ENCODE peak calls at places on chromosomes 11 and 22, in eight cellular contexts. One of them, this sample, is unnamed.

GRCh38 chr11:19410032-19410431 is 169.3 kb upstream of the E2F8 start:
- DNase-seq in upper lobe of right lung: no peak
- DNase-seq in astrocyte of the spinal cord: no peak
- DNase-seq in sigmoid colon: no peak
- DNase-seq in hepatocyte: no peak
- DNase-seq in AG09319: no peak
- DNase-seq in nephron progenitor cell: no peak
- DNase-seq in AG10803: no peak
- DNase-seq in this sample: no peak

GRCh38 chr11:40328890-40329617 is 1130.4 kb downstream of the LRRC4C start:
- DNase-seq in upper lobe of right lung: no peak
- DNase-seq in astrocyte of the spinal cord: peak
- DNase-seq in sigmoid colon: peak
- DNase-seq in hepatocyte: peak
- DNase-seq in AG09319: peak
- DNase-seq in nephron progenitor cell: no peak
- DNase-seq in AG10803: peak
- DNase-seq in this sample: peak

GRCh38 chr11:830295-831131 is 2.2 kb upstream of the CD151 start:
- DNase-seq in upper lobe of right lung: peak
- DNase-seq in astrocyte of the spinal cord: peak
- DNase-seq in sigmoid colon: no peak
- DNase-seq in hepatocyte: peak
- DNase-seq in AG09319: no peak
- DNase-seq in nephron progenitor cell: peak
- DNase-seq in AG10803: peak
- DNase-seq in this sample: peak

GRCh38 chr22:31588970-31589675 is 72.9 kb downstream of the PISD start:
- DNase-seq in upper lobe of right lung: no peak
- DNase-seq in astrocyte of the spinal cord: no peak
- DNase-seq in sigmoid colon: no peak
- DNase-seq in hepatocyte: peak
- DNase-seq in AG09319: no peak
- DNase-seq in nephron progenitor cell: no peak
- DNase-seq in AG10803: no peak
- DNase-seq in this sample: no peak

GRCh38 chr11:44443836-44444769 is 121.4 kb upstream of the CD82 start:
- DNase-seq in upper lobe of right lung: no peak
- DNase-seq in astrocyte of the spinal cord: no peak
- DNase-seq in sigmoid colon: no peak
- DNase-seq in hepatocyte: no peak
- DNase-seq in AG09319: no peak
- DNase-seq in nephron progenitor cell: no peak
- DNase-seq in AG10803: no peak
- DNase-seq in this sample: no peak

GRCh38 chr22:50314455-50315288 is 7.2 kb upstream of the PLXNB2 start:
- DNase-seq in upper lobe of right lung: peak
- DNase-seq in astrocyte of the spinal cord: no peak
- DNase-seq in sigmoid colon: no peak
- DNase-seq in hepatocyte: peak
- DNase-seq in AG09319: no peak
- DNase-seq in nephron progenitor cell: peak
- DNase-seq in AG10803: no peak
- DNase-seq in this sample: no peak

GRCh38 chr11:77278595-77279506 is 22.6 kb downstream of the GDPD4 start:
- DNase-seq in upper lobe of right lung: no peak
- DNase-seq in astrocyte of the spinal cord: peak
- DNase-seq in sigmoid colon: no peak
- DNase-seq in hepatocyte: no peak
- DNase-seq in AG09319: no peak
- DNase-seq in nephron progenitor cell: no peak
- DNase-seq in AG10803: peak
- DNase-seq in this sample: peak

GRCh38 chr11:130522284-130522961 is 74.0 kb downstream of the ADAMTS15 start:
- DNase-seq in upper lobe of right lung: peak
- DNase-seq in astrocyte of the spinal cord: peak
- DNase-seq in sigmoid colon: peak
- DNase-seq in hepatocyte: peak
- DNase-seq in AG09319: peak
- DNase-seq in nephron progenitor cell: peak
- DNase-seq in AG10803: peak
- DNase-seq in this sample: no peak

GRCh38 chr11:62295504-62295903 is 3.4 kb downstream of the SCGB1D4 start:
- DNase-seq in upper lobe of right lung: no peak
- DNase-seq in astrocyte of the spinal cord: peak
- DNase-seq in sigmoid colon: no peak
- DNase-seq in hepatocyte: peak
- DNase-seq in AG09319: no peak
- DNase-seq in nephron progenitor cell: peak
- DNase-seq in AG10803: peak
- DNase-seq in this sample: peak

GRCh38 chr11:93481696-93482095 is 61.5 kb downstream of the SMCO4 start:
- DNase-seq in upper lobe of right lung: no peak
- DNase-seq in astrocyte of the spinal cord: no peak
- DNase-seq in sigmoid colon: no peak
- DNase-seq in hepatocyte: no peak
- DNase-seq in AG09319: no peak
- DNase-seq in nephron progenitor cell: no peak
- DNase-seq in AG10803: no peak
- DNase-seq in this sample: no peak

GRCh38 chr11:64848779-64849599 is 4.5 kb upstream of the CDC42BPG start:
- DNase-seq in upper lobe of right lung: no peak
- DNase-seq in astrocyte of the spinal cord: no peak
- DNase-seq in sigmoid colon: no peak
- DNase-seq in hepatocyte: peak
- DNase-seq in AG09319: no peak
- DNase-seq in nephron progenitor cell: no peak
- DNase-seq in AG10803: no peak
- DNase-seq in this sample: no peak

GRCh38 chr11:13337986-13338436 is 60.4 kb downstream of the BMAL1 start:
- DNase-seq in upper lobe of right lung: no peak
- DNase-seq in astrocyte of the spinal cord: peak
- DNase-seq in sigmoid colon: no peak
- DNase-seq in hepatocyte: no peak
- DNase-seq in AG09319: no peak
- DNase-seq in nephron progenitor cell: no peak
- DNase-seq in AG10803: peak
- DNase-seq in this sample: no peak

GRCh38 chr22:20204281-20204680 is 53.4 kb upstream of the CCDC188 start:
- DNase-seq in upper lobe of right lung: no peak
- DNase-seq in astrocyte of the spinal cord: no peak
- DNase-seq in sigmoid colon: no peak
- DNase-seq in hepatocyte: no peak
- DNase-seq in AG09319: no peak
- DNase-seq in nephron progenitor cell: no peak
- DNase-seq in AG10803: no peak
- DNase-seq in this sample: no peak

GRCh38 chr11:68929706-68930605 is 26.3 kb downstream of the IGHMBP2 start:
- DNase-seq in upper lobe of right lung: no peak
- DNase-seq in astrocyte of the spinal cord: no peak
- DNase-seq in sigmoid colon: no peak
- DNase-seq in hepatocyte: no peak
- DNase-seq in AG09319: no peak
- DNase-seq in nephron progenitor cell: no peak
- DNase-seq in AG10803: no peak
- DNase-seq in this sample: no peak

GRCh38 chr22:26837784-26838520 is 180.6 kb downstream of the MIAT start:
- DNase-seq in upper lobe of right lung: no peak
- DNase-seq in astrocyte of the spinal cord: no peak
- DNase-seq in sigmoid colon: no peak
- DNase-seq in hepatocyte: peak
- DNase-seq in AG09319: no peak
- DNase-seq in nephron progenitor cell: no peak
- DNase-seq in AG10803: no peak
- DNase-seq in this sample: no peak

GRCh38 chr11:57815476-57815875 is 53.9 kb downstream of the CTNND1 start:
- DNase-seq in upper lobe of right lung: no peak
- DNase-seq in astrocyte of the spinal cord: no peak
- DNase-seq in sigmoid colon: no peak
- DNase-seq in hepatocyte: no peak
- DNase-seq in AG09319: no peak
- DNase-seq in nephron progenitor cell: no peak
- DNase-seq in AG10803: no peak
- DNase-seq in this sample: no peak

GRCh38 chr22:26835929-26836528 is 178.6 kb downstream of the MIAT start:
- DNase-seq in upper lobe of right lung: no peak
- DNase-seq in astrocyte of the spinal cord: peak
- DNase-seq in sigmoid colon: no peak
- DNase-seq in hepatocyte: peak
- DNase-seq in AG09319: no peak
- DNase-seq in nephron progenitor cell: peak
- DNase-seq in AG10803: peak
- DNase-seq in this sample: peak

DNA sequence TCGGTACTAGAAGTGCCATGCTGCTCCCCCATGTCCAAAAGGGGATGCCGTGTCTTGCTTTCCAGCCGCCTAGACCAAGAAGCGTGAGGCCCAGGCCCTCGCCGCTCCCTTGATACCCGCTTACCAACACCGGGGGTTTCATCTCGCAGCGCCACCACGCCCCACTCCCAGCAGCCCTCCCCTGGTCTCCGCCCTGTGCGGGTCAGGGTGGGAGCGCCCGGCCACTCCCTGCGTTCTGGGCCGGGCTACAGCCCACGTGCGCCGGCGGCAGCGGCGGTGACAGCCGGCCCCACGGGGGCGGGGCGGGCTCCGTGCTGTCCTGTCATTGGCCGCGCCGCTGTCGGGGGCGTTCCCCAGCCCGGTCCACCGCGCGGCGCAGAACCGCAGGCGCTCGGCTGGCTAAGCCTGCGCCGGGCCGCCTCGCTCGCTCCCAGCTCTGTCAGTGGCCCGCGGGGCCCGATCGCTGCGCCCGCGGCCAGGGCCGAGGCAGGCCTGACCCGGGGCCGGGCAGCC is at the start of gene MICAL2:
- DNase-seq in upper lobe of right lung: peak
- DNase-seq in astrocyte of the spinal cord: peak
- DNase-seq in sigmoid colon: peak
- DNase-seq in hepatocyte: peak
- DNase-seq in AG09319: peak
- DNase-seq in nephron progenitor cell: peak
- DNase-seq in AG10803: peak
- DNase-seq in this sample: peak
- TF ChIP-seq CTCF in upper lobe of right lung: no peak
- TF ChIP-seq CTCF in astrocyte of the spinal cord: no peak
- TF ChIP-seq CTCF in sigmoid colon: no peak
- TF ChIP-seq CTCF in hepatocyte: no peak
- TF ChIP-seq CTCF in AG09319: no peak
- TF ChIP-seq CTCF in nephron progenitor cell: no peak
- TF ChIP-seq CTCF in AG10803: no peak
- TF ChIP-seq CTCF in this sample: no peak

DNA sequence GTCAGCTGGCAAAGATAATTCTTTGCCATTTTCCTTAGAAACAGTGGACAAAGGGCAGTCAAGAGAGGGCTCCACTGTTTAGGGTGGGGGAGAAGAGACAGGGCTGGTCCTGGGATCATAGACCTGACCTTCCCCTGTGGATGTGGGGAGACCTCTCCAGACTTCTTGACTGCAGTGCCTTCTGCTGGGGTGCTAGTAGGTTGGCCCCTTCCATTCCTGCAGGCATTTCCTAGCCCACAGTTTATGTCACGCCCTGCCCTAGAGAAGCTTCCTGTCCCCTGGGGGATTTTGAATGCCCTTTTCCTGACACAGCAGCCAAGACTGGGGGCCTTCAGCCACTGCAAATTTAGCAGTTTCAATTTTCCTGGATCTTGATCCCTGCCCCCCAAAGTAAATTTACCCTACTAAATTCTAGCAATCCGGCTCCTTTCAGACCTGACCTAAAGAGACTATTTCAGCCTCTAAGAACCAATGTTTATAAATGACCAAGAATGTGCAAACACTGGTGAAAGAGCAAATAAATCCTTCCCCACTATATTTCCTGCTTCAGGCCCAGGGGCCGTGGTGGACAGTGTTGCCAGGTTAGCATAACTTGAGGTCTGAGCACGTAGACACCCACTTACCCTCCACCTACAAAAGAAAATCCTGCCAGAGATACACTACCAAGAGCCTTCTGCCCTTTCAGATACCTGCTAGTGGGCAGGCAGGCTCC is 58.4 kb downstream of the PPFIBP2 start:
- DNase-seq in upper lobe of right lung: no peak
- DNase-seq in astrocyte of the spinal cord: no peak
- DNase-seq in sigmoid colon: no peak
- DNase-seq in hepatocyte: peak
- DNase-seq in AG09319: no peak
- DNase-seq in nephron progenitor cell: no peak
- DNase-seq in AG10803: peak
- DNase-seq in this sample: no peak
- TF ChIP-seq CTCF in upper lobe of right lung: no peak
- TF ChIP-seq CTCF in astrocyte of the spinal cord: no peak
- TF ChIP-seq CTCF in sigmoid colon: no peak
- TF ChIP-seq CTCF in hepatocyte: no peak
- TF ChIP-seq CTCF in AG09319: no peak
- TF ChIP-seq CTCF in nephron progenitor cell: no peak
- TF ChIP-seq CTCF in AG10803: no peak
- TF ChIP-seq CTCF in this sample: no peak

DNA sequence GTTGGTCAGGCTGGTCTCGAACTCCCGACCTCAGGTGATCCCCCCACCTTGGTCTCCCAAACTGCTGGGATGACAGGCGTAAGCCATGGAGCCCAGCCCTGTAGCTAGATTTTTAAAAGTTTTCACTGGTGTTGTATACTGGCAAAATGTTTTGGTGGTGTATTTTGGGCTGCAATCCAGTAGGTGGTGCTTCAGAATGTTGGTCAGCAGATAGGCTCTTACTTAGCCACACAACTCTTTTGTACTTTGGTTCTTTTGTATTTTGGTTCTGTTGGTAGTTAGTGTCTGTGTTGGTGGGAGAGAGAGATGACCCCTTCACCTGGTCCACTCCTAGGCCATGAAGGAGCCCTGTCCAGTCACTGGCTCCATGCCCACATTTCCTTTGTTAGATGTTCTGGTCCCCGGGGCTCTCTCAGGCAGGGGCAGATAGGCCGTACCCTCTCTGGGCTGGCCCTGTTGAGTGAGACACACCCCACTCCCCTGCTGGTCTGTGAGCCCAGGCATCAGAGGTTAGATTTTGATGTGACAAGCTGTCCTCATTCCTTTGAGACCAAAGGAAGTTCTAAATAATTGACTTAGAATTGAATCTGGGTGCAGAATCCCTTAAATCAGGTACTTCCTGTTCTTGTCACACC is 123.8 kb downstream of the DDX10 start:
- DNase-seq in upper lobe of right lung: no peak
- DNase-seq in astrocyte of the spinal cord: peak
- DNase-seq in sigmoid colon: no peak
- DNase-seq in hepatocyte: peak
- DNase-seq in AG09319: no peak
- DNase-seq in nephron progenitor cell: no peak
- DNase-seq in AG10803: peak
- DNase-seq in this sample: peak
- TF ChIP-seq CTCF in upper lobe of right lung: peak
- TF ChIP-seq CTCF in astrocyte of the spinal cord: peak
- TF ChIP-seq CTCF in sigmoid colon: no peak
- TF ChIP-seq CTCF in hepatocyte: peak
- TF ChIP-seq CTCF in AG09319: peak
- TF ChIP-seq CTCF in nephron progenitor cell: peak
- TF ChIP-seq CTCF in AG10803: peak
- TF ChIP-seq CTCF in this sample: peak

DNA sequence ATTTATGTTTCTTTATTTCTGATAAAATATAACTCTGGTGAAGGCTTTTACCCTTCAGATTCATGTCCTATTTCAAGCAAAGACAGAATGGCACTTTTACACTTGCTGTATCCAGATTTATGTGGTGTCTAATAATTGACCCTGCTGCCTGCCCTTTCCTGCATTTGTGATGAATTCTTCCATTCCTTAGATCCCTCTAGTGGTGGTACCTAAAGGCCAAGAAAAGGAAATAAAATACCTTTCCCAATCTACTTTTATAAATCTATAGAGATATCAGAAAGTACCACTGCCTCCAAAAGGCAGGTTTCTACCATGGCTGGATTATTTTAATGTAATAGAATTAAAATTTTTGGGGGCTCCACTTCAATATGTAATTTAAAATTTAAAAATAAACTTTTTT is 34.2 kb downstream of the CCDC81 start:
- DNase-seq in upper lobe of right lung: no peak
- DNase-seq in astrocyte of the spinal cord: no peak
- DNase-seq in sigmoid colon: no peak
- DNase-seq in hepatocyte: no peak
- DNase-seq in AG09319: no peak
- DNase-seq in nephron progenitor cell: no peak
- DNase-seq in AG10803: no peak
- DNase-seq in this sample: no peak
- TF ChIP-seq CTCF in upper lobe of right lung: no peak
- TF ChIP-seq CTCF in astrocyte of the spinal cord: peak
- TF ChIP-seq CTCF in sigmoid colon: no peak
- TF ChIP-seq CTCF in hepatocyte: no peak
- TF ChIP-seq CTCF in AG09319: peak
- TF ChIP-seq CTCF in nephron progenitor cell: no peak
- TF ChIP-seq CTCF in AG10803: peak
- TF ChIP-seq CTCF in this sample: peak

This sample was measured in endothelial cell.